ENCODE peak calls at places on chromosomes 12 and 14, in six cellular contexts. B is HuH-7, T is head of caudate nucleus, D is foreskin melanocyte, U is hippocampal formation, R is mammary epithelial cell. J is an unnamed sample.

GRCh38 chr12:124111006-124111405 is 138.0 kb downstream of the ZNF664 start:
- DNase-seq in B (no peak), T (no peak), D (no peak), U (no peak), R (no peak), J (no peak)

GRCh38 chr14:70641548-70642312 is at the start of gene TTC9:
- DNase-seq in B (peak; percentile 52), T (no peak), D (no peak), U (no peak), R (no peak), J (no peak)

GRCh38 chr12:112938751-112939150 is 477 bp downstream of the OAS3 start:
- DNase-seq in B (no peak), T (no peak), D (no peak), U (no peak), R (peak; percentile 11), J (no peak)

GRCh38 chr12:132146772-132147422 is 2.6 kb downstream of the NOC4L start:
- DNase-seq in B (no peak), T (no peak), D (no peak), U (no peak), R (no peak), J (no peak)

GRCh38 chr14:31263485-31264133 is 56.0 kb upstream of the HECTD1 start:
- DNase-seq in B (no peak), T (no peak), D (peak; percentile 99), U (no peak), R (peak; percentile 98), J (no peak)

GRCh38 chr12:78034025-78034424 is 203.3 kb downstream of the NAV3 start:
- DNase-seq in B (peak; percentile 15), T (no peak), D (no peak), U (no peak), R (no peak), J (no peak)

GRCh38 chr14:76077340-76077739 is 74.4 kb upstream of the GPATCH2L start:
- DNase-seq in B (no peak), T (no peak), D (no peak), U (no peak), R (no peak), J (no peak)

GRCh38 chr14:25464078-25464477 is 414.1 kb upstream of the STXBP6 start:
- DNase-seq in B (no peak), T (no peak), D (no peak), U (no peak), R (no peak), J (no peak)

GRCh38 chr14:104331871-104332605 is 193.7 kb downstream of the KIF26A start:
- DNase-seq in B (no peak), T (no peak), D (no peak), U (no peak), R (no peak), J (no peak)

GRCh38 chr14:50972734-50973133 is 28.5 kb upstream of the PYGL start:
- DNase-seq in B (no peak), T (no peak), D (no peak), U (no peak), R (no peak), J (no peak)

GRCh38 chr12:69932154-69932553 is 107.1 kb downstream of the MYRFL start:
- DNase-seq in B (no peak), T (no peak), D (no peak), U (no peak), R (no peak), J (no peak)

GRCh38 chr12:82554529-82554928 is 132.2 kb upstream of the TMTC2 start:
- DNase-seq in B (no peak), T (no peak), D (no peak), U (no peak), R (no peak), J (peak; percentile 36)

GRCh38 chr14:105166571-105167302 is 1.8 kb downstream of the JAG2 start:
- DNase-seq in B (no peak), T (no peak), D (no peak), U (no peak), R (peak; percentile 50), J (no peak)

GRCh38 chr12:108004368-108004767 is 124.7 kb upstream of the WSCD2 start:
- DNase-seq in B (no peak), T (no peak), D (no peak), U (no peak), R (no peak), J (no peak)

GRCh38 chr12:122051231-122051876 is 27.2 kb upstream of the MLXIP start:
- DNase-seq in B (no peak), T (no peak), D (no peak), U (no peak), R (no peak), J (no peak)

GRCh38 chr12:79934309-79935020 is 432 bp downstream of the PPP1R12A start:
- DNase-seq in B (peak; percentile 24), T (peak; percentile 51), D (peak; percentile 36), U (no peak), R (no peak), J (no peak)

GRCh38 chr12:116559330-116560080 is at the start of gene MAP1LC3B2:
- DNase-seq in B (peak; percentile 25), T (peak; percentile 24), D (peak; percentile 69), U (peak; percentile 49), R (peak; percentile 99), J (peak; percentile 97)

GRCh38 chr12:104707179-104707578 is 250.4 kb downstream of the CHST11 start:
- DNase-seq in B (no peak), T (no peak), D (no peak), U (no peak), R (no peak), J (no peak)

GRCh38 chr12:121166356-121166755 is 33.7 kb downstream of the P2RX7 start:
- DNase-seq in B (no peak), T (no peak), D (no peak), U (no peak), R (no peak), J (no peak)

GRCh38 chr14:56414231-56414630 is 165.4 kb upstream of the TMEM260 start:
- DNase-seq in B (no peak), T (no peak), D (no peak), U (no peak), R (no peak), J (no peak)

GRCh38 chr14:75720828-75721227 is 59.8 kb downstream of the TTLL5 start:
- DNase-seq in B (no peak), T (peak; percentile 51), D (no peak), U (peak; percentile 57), R (peak; percentile 18), J (no peak)

GRCh38 chr14:41875113-41875512 is 268.4 kb downstream of the LRFN5 start:
- DNase-seq in B (no peak), T (no peak), D (no peak), U (no peak), R (no peak), J (no peak)

GRCh38 chr12:95836185-95836609 is 22.6 kb upstream of the SNRPF start:
- DNase-seq in B (no peak), T (no peak), D (peak; percentile 74), U (no peak), R (peak; percentile 80), J (no peak)